ENCODE peak calls at places on chromosomes 4 and X, in ten cellular contexts. Y is activated CD4-positive, CD25-positive, alpha-beta regulatory T cell treated with anti-CD3 and anti-CD28 coated beads, Interleukin-2, amount 50 U/mL, for 16 hours; R is osteocyte; G is NCI-H526 treated with DMSO at 0.1 percent for 48 hours; E is KG1; J is activated T-cell treated with anti-CD3 and anti-CD28 coated beads, Interleukin-2, amount 50 U/mL, for 72 hours; D is activated CD8-positive, alpha-beta memory T cell treated with anti-CD3 and anti-CD28 coated beads for 48 hours; H is SJSA1; X is NCI-H2029 treated with DMSO at 0.1 percent for 48 hours; W is NCI-H2081. S is an unnamed sample.

GRCh38 chr4:61160484-61160883 is 39.6 kb upstream of the ADGRL3 start:
- DNase-seq in D (no peak), H (no peak), E (no peak), X (no peak), G (no peak), J (no peak), W (no peak), Y (no peak), R (no peak), S (no peak)

GRCh38 chr4:105992641-105993305 is 97.5 kb downstream of the NPNT start:
- DNase-seq in J (no peak), X (no peak), R (no peak), H (no peak), G (no peak), Y (no peak), D (no peak), E (no peak), W (no peak), S (no peak)

GRCh38 chr4:2072971-2073807 is 14.1 kb downstream of the NAT8L start:
- DNase-seq in W (no peak), X (no peak), H (no peak), Y (no peak), J (no peak), D (no peak), G (no peak), R (no peak), E (no peak), S (no peak)

GRCh38 chrX:15497865-15498264 is 2.7 kb upstream of the BMX start:
- DNase-seq in W (peak), X (no peak), E (peak), G (peak), H (peak), R (no peak), Y (no peak), D (peak), J (peak), S (no peak)

GRCh38 chrX:12844319-12844718 is 22.6 kb upstream of the TLR7 start:
- DNase-seq in E (no peak), H (no peak), Y (no peak), G (no peak), R (no peak), J (no peak), W (no peak), X (no peak), D (no peak), S (no peak)

GRCh38 chr4:113384600-113384999 is 335.1 kb downstream of the ANK2 start:
- DNase-seq in W (no peak), E (no peak), H (no peak), G (no peak), X (no peak), D (no peak), J (peak), R (no peak), Y (no peak), S (no peak)

GRCh38 chr4:89800527-89801103 is 36.3 kb downstream of the SNCA start:
- DNase-seq in G (no peak), R (no peak), H (no peak), E (no peak), J (no peak), D (no peak), X (no peak), Y (no peak), W (no peak), S (no peak)

GRCh38 chr4:152398060-152398459 is 137.8 kb downstream of the FBXW7 start:
- DNase-seq in W (no peak), G (peak), E (no peak), X (no peak), Y (no peak), D (no peak), H (no peak), J (no peak), R (no peak), S (no peak)

GRCh38 chr4:7154351-7154981 is 37.9 kb upstream of the SORCS2 start:
- DNase-seq in E (no peak), J (no peak), X (no peak), R (no peak), Y (no peak), H (no peak), D (no peak), W (no peak), G (no peak), S (no peak)

GRCh38 chr4:101599620-101600019 is 190.9 kb upstream of the BANK1 start:
- DNase-seq in J (peak), Y (no peak), D (no peak), W (no peak), X (no peak), E (no peak), H (no peak), G (no peak), R (no peak), S (no peak)

GRCh38 chr4:7699040-7699439 is 240.6 kb downstream of the AFAP1 start:
- DNase-seq in R (no peak), J (no peak), H (no peak), Y (no peak), D (no peak), E (no peak), X (no peak), W (no peak), G (no peak), S (no peak)

GRCh38 chr4:165628572-165628971 is 244.5 kb upstream of the TLL1 start:
- DNase-seq in G (no peak), Y (no peak), E (no peak), R (no peak), X (no peak), D (no peak), H (no peak), J (no peak), W (no peak), S (no peak)

GRCh38 chr4:143397335-143397734 is 60.7 kb downstream of the GAB1 start:
- DNase-seq in W (no peak), E (no peak), H (no peak), D (no peak), Y (no peak), X (no peak), J (no peak), G (no peak), R (no peak), S (no peak)

GRCh38 chr4:117481742-117482141 is 396.4 kb upstream of the TRAM1L1 start:
- DNase-seq in G (no peak), X (no peak), R (no peak), D (no peak), H (no peak), W (no peak), J (no peak), Y (no peak), E (no peak), S (no peak)

GRCh38 chr4:123526511-123526910 is 129.9 kb downstream of the SPRY1 start:
- DNase-seq in X (no peak), D (no peak), Y (no peak), R (no peak), H (no peak), J (peak), E (no peak), W (no peak), G (no peak), S (no peak)

GRCh38 chrX:1778817-1779216 is 164.0 kb downstream of the ASMT start:
- DNase-seq in G (no peak), W (no peak), X (no peak), Y (no peak), J (no peak), R (no peak), D (no peak), E (no peak), H (peak), S (no peak)

GRCh38 chrX:28756647-28757046 is 169.4 kb downstream of the IL1RAPL1 start:
- DNase-seq in E (no peak), H (no peak), W (no peak), R (no peak), J (no peak), X (no peak), G (no peak), D (no peak), Y (no peak), S (no peak)

GRCh38 chr4:117549624-117550023 is 464.2 kb upstream of the TRAM1L1 start:
- DNase-seq in J (no peak), X (no peak), D (no peak), H (no peak), R (no peak), W (no peak), G (no peak), E (no peak), Y (no peak), S (no peak)

GRCh38 chrX:37846934-37847732 is at the start of gene DYNLT3:
- DNase-seq in W (peak), E (peak), J (peak), D (peak), G (peak), R (peak), X (peak), H (peak), Y (peak), S (peak)

GRCh38 chrX:14003028-14003427 is 26.7 kb downstream of the GEMIN8 start:
- DNase-seq in J (no peak), H (no peak), X (no peak), E (no peak), W (no peak), G (no peak), D (no peak), R (no peak), Y (no peak), S (no peak)

GRCh38 chrX:134718329-134719317 is 60.4 kb upstream of the PLAC1 start:
- DNase-seq in D (no peak), G (no peak), X (no peak), R (no peak), J (peak), W (no peak), Y (no peak), H (peak), E (peak), S (no peak)

GRCh38 chr4:57679969-57680368 is 569.8 kb upstream of the IGFBP7 start:
- DNase-seq in Y (no peak), G (no peak), E (no peak), X (no peak), R (no peak), W (no peak), D (no peak), H (no peak), J (no peak), S (no peak)

GRCh38 chrX:69424161-69424560 is 80.0 kb upstream of the NALF2 start:
- DNase-seq in H (no peak), D (no peak), J (no peak), W (no peak), Y (no peak), X (no peak), E (no peak), G (no peak), R (no peak), S (no peak)

GRCh38 chr4:29263011-29263410 is 1457.2 kb upstream of the PCDH7 start:
- DNase-seq in R (no peak), W (no peak), X (no peak), D (no peak), Y (no peak), G (no peak), E (no peak), H (no peak), J (no peak), S (no peak)

GRCh38 chr4:124943938-124944337 is 231.4 kb upstream of the ANKRD50 start:
- DNase-seq in X (no peak), W (no peak), H (no peak), J (no peak), G (no peak), E (no peak), R (no peak), D (no peak), Y (no peak), S (no peak)

GRCh38 chrX:39816871-39817731 is 280.7 kb downstream of the BCOR start:
- DNase-seq in Y (no peak), W (no peak), X (no peak), D (no peak), J (peak), G (peak), R (no peak), H (no peak), E (no peak), S (no peak)

GRCh38 chr4:26839534-26839951 is 21.1 kb upstream of the STIM2 start:
- DNase-seq in H (no peak), Y (no peak), X (no peak), W (no peak), E (no peak), D (no peak), J (no peak), R (no peak), G (no peak), S (no peak)

GRCh38 chr4:2712261-2712842 is 43.8 kb downstream of the TNIP2 start:
- DNase-seq in X (no peak), R (no peak), G (no peak), E (no peak), Y (no peak), H (no peak), J (no peak), D (no peak), W (no peak), S (no peak)

GRCh38 chr4:3372933-3373465 is 68.8 kb upstream of the HGFAC start:
- DNase-seq in E (no peak), X (no peak), W (no peak), J (no peak), D (no peak), H (peak), R (no peak), Y (no peak), G (no peak), S (peak)

GRCh38 chr4:1992468-1993168 is 16.2 kb downstream of the NELFA start:
- DNase-seq in E (no peak), Y (no peak), W (no peak), G (peak), X (no peak), R (no peak), H (no peak), J (no peak), D (no peak), S (no peak)

GRCh38 chr4:60805500-60806313 is 394.4 kb upstream of the ADGRL3 start:
- DNase-seq in G (peak), W (peak), J (no peak), D (no peak), Y (no peak), E (no peak), H (no peak), R (no peak), X (no peak), S (no peak)

GRCh38 chr4:153517159-153517558 is 51.0 kb downstream of the TMEM131L start:
- DNase-seq in X (no peak), E (no peak), J (no peak), R (no peak), W (no peak), H (no peak), D (no peak), G (no peak), Y (no peak), S (no peak)

GRCh38 chr4:168074861-168075260 is 17.5 kb upstream of the ANXA10 start:
- DNase-seq in E (no peak), Y (no peak), G (no peak), R (no peak), X (no peak), H (no peak), W (no peak), D (no peak), J (no peak), S (no peak)

GRCh38 chr4:169115144-169115896 is 105.3 kb upstream of the CBR4 start:
- DNase-seq in E (no peak), D (no peak), W (no peak), J (no peak), X (no peak), Y (no peak), G (no peak), H (no peak), R (no peak), S (no peak)

GRCh38 chr4:71163317-71163716 is 169.9 kb downstream of the DCK start:
- DNase-seq in Y (no peak), R (no peak), G (no peak), D (no peak), X (no peak), J (no peak), W (no peak), E (no peak), H (no peak), S (no peak)

GRCh38 chr4:41394362-41394960 is 137.7 kb downstream of the UCHL1 start:
- DNase-seq in D (no peak), Y (no peak), G (no peak), X (no peak), J (no peak), H (no peak), E (no peak), R (no peak), W (no peak), S (no peak)

GRCh38 chr4:56611501-56611900 is 69.6 kb downstream of the HOPX start:
- DNase-seq in Y (no peak), G (no peak), D (no peak), X (no peak), E (no peak), H (no peak), R (no peak), J (no peak), W (no peak), S (no peak)

GRCh38 chr4:35087216-35087615 is 1157.1 kb downstream of the ARAP2 start:
- DNase-seq in H (no peak), X (no peak), E (no peak), D (no peak), G (no peak), W (no peak), J (no peak), R (no peak), Y (no peak), S (no peak)